ENCODE peak calls at places on chromosomes 4 and X, in ten cellular contexts. One of them, this sample, is unnamed.

GRCh38 chr4:177161781-177162180 is 147.9 kb upstream of the NEIL3 start:
- DNase-seq in GM23248: no peak
- DNase-seq in H9: no peak
- DNase-seq in breast epithelium: no peak
- DNase-seq in sigmoid colon: no peak
- DNase-seq in naive thymus-derived CD4-positive, alpha-beta T cell: no peak
- DNase-seq in astrocyte: no peak
- DNase-seq in upper lobe of right lung: no peak
- DNase-seq in AG04450: no peak
- DNase-seq in psoas muscle: no peak
- DNase-seq in this sample: no peak

GRCh38 chr4:3361896-3362295 is 69.1 kb downstream of the RGS12 start:
- DNase-seq in GM23248: no peak
- DNase-seq in H9: no peak
- DNase-seq in breast epithelium: peak; percentile 7
- DNase-seq in sigmoid colon: peak; percentile 61
- DNase-seq in naive thymus-derived CD4-positive, alpha-beta T cell: no peak
- DNase-seq in astrocyte: no peak
- DNase-seq in upper lobe of right lung: no peak
- DNase-seq in AG04450: no peak
- DNase-seq in psoas muscle: no peak
- DNase-seq in this sample: no peak

GRCh38 chr4:148962539-148963290 is 520.5 kb upstream of the NR3C2 start:
- DNase-seq in GM23248: peak; percentile 33
- DNase-seq in H9: no peak
- DNase-seq in breast epithelium: no peak
- DNase-seq in sigmoid colon: no peak
- DNase-seq in naive thymus-derived CD4-positive, alpha-beta T cell: no peak
- DNase-seq in astrocyte: peak; percentile 64
- DNase-seq in upper lobe of right lung: no peak
- DNase-seq in AG04450: no peak
- DNase-seq in psoas muscle: no peak
- DNase-seq in this sample: no peak

GRCh38 chrX:97743014-97743413 is 859.3 kb downstream of the RPA4 start:
- DNase-seq in GM23248: peak; percentile 7
- DNase-seq in H9: no peak
- DNase-seq in breast epithelium: no peak
- DNase-seq in sigmoid colon: no peak
- DNase-seq in naive thymus-derived CD4-positive, alpha-beta T cell: no peak
- DNase-seq in astrocyte: no peak
- DNase-seq in upper lobe of right lung: no peak
- DNase-seq in AG04450: no peak
- DNase-seq in psoas muscle: no peak
- DNase-seq in this sample: no peak

GRCh38 chr4:174316546-174316945 is 32.8 kb downstream of the CEP44 start:
- DNase-seq in GM23248: peak; percentile 29
- DNase-seq in H9: no peak
- DNase-seq in breast epithelium: no peak
- DNase-seq in sigmoid colon: no peak
- DNase-seq in naive thymus-derived CD4-positive, alpha-beta T cell: no peak
- DNase-seq in astrocyte: peak; percentile 39
- DNase-seq in upper lobe of right lung: no peak
- DNase-seq in AG04450: no peak
- DNase-seq in psoas muscle: no peak
- DNase-seq in this sample: no peak

GRCh38 chr4:164997324-164997723 is 19.9 kb upstream of the TRIM61 start:
- DNase-seq in GM23248: peak; percentile 66
- DNase-seq in H9: no peak
- DNase-seq in breast epithelium: no peak
- DNase-seq in sigmoid colon: no peak
- DNase-seq in naive thymus-derived CD4-positive, alpha-beta T cell: no peak
- DNase-seq in astrocyte: no peak
- DNase-seq in upper lobe of right lung: no peak
- DNase-seq in AG04450: no peak
- DNase-seq in psoas muscle: no peak
- DNase-seq in this sample: no peak

GRCh38 chr4:139167774-139168444 is 9.1 kb downstream of the ELF2 start:
- DNase-seq in GM23248: peak; percentile 75
- DNase-seq in H9: no peak
- DNase-seq in breast epithelium: no peak
- DNase-seq in sigmoid colon: no peak
- DNase-seq in naive thymus-derived CD4-positive, alpha-beta T cell: no peak
- DNase-seq in astrocyte: peak; percentile 20
- DNase-seq in upper lobe of right lung: no peak
- DNase-seq in AG04450: no peak
- DNase-seq in psoas muscle: no peak
- DNase-seq in this sample: no peak

GRCh38 chrX:39614680-39614998 is 483.1 kb downstream of the BCOR start:
- DNase-seq in GM23248: no peak
- DNase-seq in H9: no peak
- DNase-seq in breast epithelium: no peak
- DNase-seq in sigmoid colon: no peak
- DNase-seq in naive thymus-derived CD4-positive, alpha-beta T cell: no peak
- DNase-seq in astrocyte: no peak
- DNase-seq in upper lobe of right lung: no peak
- DNase-seq in AG04450: no peak
- DNase-seq in psoas muscle: no peak
- DNase-seq in this sample: no peak

GRCh38 chrX:10677490-10677889 is 57.1 kb upstream of the MID1 start:
- DNase-seq in GM23248: peak; percentile 46
- DNase-seq in H9: no peak
- DNase-seq in breast epithelium: no peak
- DNase-seq in sigmoid colon: peak; percentile 77
- DNase-seq in naive thymus-derived CD4-positive, alpha-beta T cell: no peak
- DNase-seq in astrocyte: no peak
- DNase-seq in upper lobe of right lung: no peak
- DNase-seq in AG04450: no peak
- DNase-seq in psoas muscle: peak; percentile 14
- DNase-seq in this sample: no peak

GRCh38 chr4:40587826-40588225 is 41.8 kb downstream of the RBM47 start:
- DNase-seq in GM23248: peak; percentile 89
- DNase-seq in H9: no peak
- DNase-seq in breast epithelium: peak; percentile 23
- DNase-seq in sigmoid colon: no peak
- DNase-seq in naive thymus-derived CD4-positive, alpha-beta T cell: no peak
- DNase-seq in astrocyte: no peak
- DNase-seq in upper lobe of right lung: no peak
- DNase-seq in AG04450: no peak
- DNase-seq in psoas muscle: no peak
- DNase-seq in this sample: no peak

GRCh38 chrX:1555370-1555769 is 18.4 kb upstream of the P2RY8 start:
- DNase-seq in GM23248: no peak
- DNase-seq in H9: no peak
- DNase-seq in breast epithelium: no peak
- DNase-seq in sigmoid colon: peak; percentile 12
- DNase-seq in naive thymus-derived CD4-positive, alpha-beta T cell: no peak
- DNase-seq in astrocyte: no peak
- DNase-seq in upper lobe of right lung: peak; percentile 6
- DNase-seq in AG04450: no peak
- DNase-seq in psoas muscle: no peak
- DNase-seq in this sample: no peak

GRCh38 chrX:1554469-1555210 is 17.7 kb upstream of the P2RY8 start:
- DNase-seq in GM23248: no peak
- DNase-seq in H9: no peak
- DNase-seq in breast epithelium: no peak
- DNase-seq in sigmoid colon: peak; percentile 26
- DNase-seq in naive thymus-derived CD4-positive, alpha-beta T cell: peak; percentile 92
- DNase-seq in astrocyte: no peak
- DNase-seq in upper lobe of right lung: peak; percentile 42
- DNase-seq in AG04450: no peak
- DNase-seq in psoas muscle: no peak
- DNase-seq in this sample: no peak

GRCh38 chrX:1546601-1547275 is 9.8 kb upstream of the P2RY8 start:
- DNase-seq in GM23248: no peak
- DNase-seq in H9: no peak
- DNase-seq in breast epithelium: no peak
- DNase-seq in sigmoid colon: peak; percentile 49
- DNase-seq in naive thymus-derived CD4-positive, alpha-beta T cell: no peak
- DNase-seq in astrocyte: no peak
- DNase-seq in upper lobe of right lung: no peak
- DNase-seq in AG04450: no peak
- DNase-seq in psoas muscle: no peak
- DNase-seq in this sample: no peak

GRCh38 chrX:1551959-1552546 is 15.1 kb upstream of the P2RY8 start:
- DNase-seq in GM23248: no peak
- DNase-seq in H9: no peak
- DNase-seq in breast epithelium: no peak
- DNase-seq in sigmoid colon: no peak
- DNase-seq in naive thymus-derived CD4-positive, alpha-beta T cell: no peak
- DNase-seq in astrocyte: no peak
- DNase-seq in upper lobe of right lung: no peak
- DNase-seq in AG04450: no peak
- DNase-seq in psoas muscle: no peak
- DNase-seq in this sample: no peak
- H3K9me3 ChIP-seq in GM23248: no peaks in the 10 kb centered on the region
- H3K9me3 ChIP-seq in H9: no peaks in the 10 kb centered on the region
- H3K9me3 ChIP-seq in breast epithelium: peaks cover 4% of the 10 kb centered on the region
- H3K9me3 ChIP-seq in sigmoid colon: no peaks in the 10 kb centered on the region
- H3K9me3 ChIP-seq in naive thymus-derived CD4-positive, alpha-beta T cell: no peaks in the 10 kb centered on the region
- H3K9me3 ChIP-seq in astrocyte: no peaks in the 10 kb centered on the region
- H3K9me3 ChIP-seq in upper lobe of right lung: no peaks in the 10 kb centered on the region
- H3K9me3 ChIP-seq in AG04450: peaks cover 56% of the 10 kb centered on the region
- H3K9me3 ChIP-seq in psoas muscle: peaks cover 6% of the 10 kb centered on the region
- H3K9me3 ChIP-seq in this sample: no peaks in the 10 kb centered on the region

DNA sequence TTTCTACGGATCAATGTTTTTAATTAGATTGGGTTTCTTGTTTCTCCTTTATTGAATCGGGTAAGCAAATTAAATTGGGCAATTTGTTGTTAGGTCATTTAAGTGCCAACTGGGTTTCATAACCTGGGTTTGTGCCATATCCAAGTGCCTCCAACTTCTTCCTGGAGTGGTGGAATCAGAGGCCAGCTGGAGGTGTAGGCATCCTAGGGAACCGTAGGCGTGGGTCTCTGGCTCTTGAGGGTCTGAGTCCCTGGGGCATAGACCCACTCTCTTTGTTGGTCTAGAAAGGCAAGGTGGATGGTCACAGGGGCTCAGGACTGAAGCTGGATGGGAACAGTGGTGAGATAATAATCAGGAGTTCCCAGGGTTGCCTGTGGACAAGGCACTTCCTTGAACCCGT is 18.3 kb downstream of the CNGA2 start:
- DNase-seq in GM23248: no peak
- DNase-seq in H9: no peak
- DNase-seq in breast epithelium: no peak
- DNase-seq in sigmoid colon: no peak
- DNase-seq in naive thymus-derived CD4-positive, alpha-beta T cell: no peak
- DNase-seq in astrocyte: no peak
- DNase-seq in upper lobe of right lung: no peak
- DNase-seq in AG04450: no peak
- DNase-seq in psoas muscle: no peak
- DNase-seq in this sample: no peak
- H3K9me3 ChIP-seq in GM23248: no peaks in the 10 kb centered on the region
- H3K9me3 ChIP-seq in H9: peaks cover 43% of the 10 kb centered on the region
- H3K9me3 ChIP-seq in breast epithelium: no peaks in the 10 kb centered on the region
- H3K9me3 ChIP-seq in sigmoid colon: no peaks in the 10 kb centered on the region
- H3K9me3 ChIP-seq in naive thymus-derived CD4-positive, alpha-beta T cell: no peaks in the 10 kb centered on the region
- H3K9me3 ChIP-seq in astrocyte: no peaks in the 10 kb centered on the region
- H3K9me3 ChIP-seq in upper lobe of right lung: no peaks in the 10 kb centered on the region
- H3K9me3 ChIP-seq in AG04450: no peaks in the 10 kb centered on the region
- H3K9me3 ChIP-seq in psoas muscle: no peaks in the 10 kb centered on the region
- H3K9me3 ChIP-seq in this sample: no peaks in the 10 kb centered on the region

GRCh38 chrX:113586281-113586898 is 745.8 kb upstream of the AMOT start:
- DNase-seq in GM23248: no peak
- DNase-seq in H9: peak; percentile 22
- DNase-seq in breast epithelium: no peak
- DNase-seq in sigmoid colon: no peak
- DNase-seq in naive thymus-derived CD4-positive, alpha-beta T cell: no peak
- DNase-seq in astrocyte: no peak
- DNase-seq in upper lobe of right lung: no peak
- DNase-seq in AG04450: no peak
- DNase-seq in psoas muscle: no peak
- DNase-seq in this sample: no peak
- H3K9me3 ChIP-seq in GM23248: no peaks in the 10 kb centered on the region
- H3K9me3 ChIP-seq in H9: no peaks in the 10 kb centered on the region
- H3K9me3 ChIP-seq in breast epithelium: no peaks in the 10 kb centered on the region
- H3K9me3 ChIP-seq in sigmoid colon: no peaks in the 10 kb centered on the region
- H3K9me3 ChIP-seq in naive thymus-derived CD4-positive, alpha-beta T cell: no peaks in the 10 kb centered on the region
- H3K9me3 ChIP-seq in astrocyte: no peaks in the 10 kb centered on the region
- H3K9me3 ChIP-seq in upper lobe of right lung: no peaks in the 10 kb centered on the region
- H3K9me3 ChIP-seq in AG04450: no peaks in the 10 kb centered on the region
- H3K9me3 ChIP-seq in psoas muscle: peaks cover under 1% of the 10 kb centered on the region
- H3K9me3 ChIP-seq in this sample: no peaks in the 10 kb centered on the region

DNA sequence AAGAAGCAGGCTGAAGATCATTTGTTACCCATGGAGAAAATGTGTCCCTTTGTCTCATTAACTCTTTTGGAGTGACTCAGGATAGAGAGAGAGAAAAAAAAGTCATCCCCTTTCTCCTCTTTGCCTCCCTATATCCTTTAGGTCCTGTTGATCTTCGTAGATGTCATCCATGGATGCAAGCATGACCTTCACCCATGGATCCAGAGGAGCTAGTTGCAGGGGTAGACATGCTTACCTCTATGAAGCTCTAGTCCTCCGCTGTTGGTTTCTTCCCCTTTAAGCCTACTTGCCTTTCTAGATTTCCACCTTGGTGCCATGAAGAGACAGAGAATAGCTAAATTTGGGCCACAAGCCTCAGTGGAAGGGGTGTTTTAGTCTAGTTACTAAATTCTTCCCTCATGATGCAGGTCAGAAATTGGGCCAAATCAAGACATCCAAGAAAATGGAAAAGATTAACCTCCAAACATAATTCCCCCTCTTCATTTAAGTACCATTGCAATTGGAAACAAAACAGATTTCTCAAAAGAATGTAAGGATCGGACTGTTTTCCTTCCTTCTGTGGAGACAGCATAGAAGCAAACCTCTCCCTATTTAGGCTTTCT is 178.4 kb downstream of the TECRL start:
- DNase-seq in GM23248: peak; percentile 0
- DNase-seq in H9: no peak
- DNase-seq in breast epithelium: no peak
- DNase-seq in sigmoid colon: no peak
- DNase-seq in naive thymus-derived CD4-positive, alpha-beta T cell: no peak
- DNase-seq in astrocyte: peak; percentile 10
- DNase-seq in upper lobe of right lung: no peak
- DNase-seq in AG04450: no peak
- DNase-seq in psoas muscle: no peak
- DNase-seq in this sample: no peak
- H3K9me3 ChIP-seq in GM23248: no peaks in the 10 kb centered on the region
- H3K9me3 ChIP-seq in H9: peaks cover 47% of the 10 kb centered on the region
- H3K9me3 ChIP-seq in breast epithelium: peaks cover 45% of the 10 kb centered on the region
- H3K9me3 ChIP-seq in sigmoid colon: peaks cover 25% of the 10 kb centered on the region
- H3K9me3 ChIP-seq in naive thymus-derived CD4-positive, alpha-beta T cell: peaks cover 3% of the 10 kb centered on the region
- H3K9me3 ChIP-seq in astrocyte: peaks cover 19% of the 10 kb centered on the region
- H3K9me3 ChIP-seq in upper lobe of right lung: peaks cover 44% of the 10 kb centered on the region
- H3K9me3 ChIP-seq in AG04450: peaks cover 24% of the 10 kb centered on the region
- H3K9me3 ChIP-seq in psoas muscle: peaks cover 34% of the 10 kb centered on the region
- H3K9me3 ChIP-seq in this sample: no peaks in the 10 kb centered on the region